ENCODE peak calls at places on chromosome 12, in seven cellular contexts. N is RWPE2; D is astrocyte of the cerebellum; I is ovary; P is CD8-positive, alpha-beta T cell; A is A549; K is GM23338. E is an unnamed sample.

GRCh38 chr12:93237235-93237915 is 140.3 kb upstream of the NUDT4 start:
- DNase-seq in I (no peak), K (no peak), P (no peak), A (no peak), D (no peak), N (no peak), E (no peak)

GRCh38 chr12:96907681-96908163 is 665 bp downstream of the NEDD1 start:
- DNase-seq in N (no peak), P (peak), K (peak), I (peak), D (no peak), A (peak), E (peak)

GRCh38 chr12:14948672-14949071 is 10.3 kb upstream of the ERP27 start:
- DNase-seq in D (peak), I (no peak), K (peak), A (no peak), N (no peak), P (peak), E (no peak)

GRCh38 chr12:30515351-30515750 is 180.3 kb downstream of the IPO8 start:
- DNase-seq in A (no peak), I (no peak), P (no peak), N (no peak), K (peak), D (peak), E (no peak)

GRCh38 chr12:57521475-57522018 is 1.1 kb upstream of the MBD6 start:
- DNase-seq in N (no peak), D (no peak), K (peak), P (peak), A (no peak), I (peak), E (peak)

GRCh38 chr12:15273896-15274295 is 48.4 kb upstream of the PTPRO start:
- DNase-seq in D (no peak), P (no peak), I (no peak), K (no peak), N (no peak), A (no peak), E (no peak)

GRCh38 chr12:60216226-60216625 is 620.4 kb downstream of the SLC16A7 start:
- DNase-seq in D (no peak), N (no peak), A (no peak), K (no peak), I (no peak), P (no peak), E (no peak)

GRCh38 chr12:69900720-69901131 is 75.7 kb downstream of the MYRFL start:
- DNase-seq in I (peak), K (peak), A (peak), N (no peak), P (peak), D (peak), E (peak)

GRCh38 chr12:59595097-59595496 is 732 bp upstream of the SLC16A7 start:
- DNase-seq in I (no peak), N (no peak), P (no peak), K (no peak), D (no peak), A (no peak), E (no peak)

GRCh38 chr12:67759829-67760228 is 111.3 kb downstream of the DYRK2 start:
- DNase-seq in I (no peak), D (no peak), N (no peak), K (no peak), P (no peak), A (no peak), E (no peak)

GRCh38 chr12:88932457-88932856 is 352.2 kb upstream of the KITLG start:
- DNase-seq in P (no peak), N (no peak), A (no peak), D (no peak), I (no peak), K (no peak), E (no peak)

GRCh38 chr12:39329015-39329414 is 113.9 kb downstream of the KIF21A start:
- DNase-seq in D (no peak), P (no peak), N (no peak), K (no peak), A (no peak), I (no peak), E (no peak)

GRCh38 chr12:94150483-94151225 is 2.3 kb downstream of the PLXNC1 start:
- DNase-seq in A (no peak), K (peak), N (no peak), I (peak), D (no peak), P (peak), E (no peak)

GRCh38 chr12:48189331-48190125 is 6.1 kb downstream of the CCDC184 start:
- DNase-seq in I (peak), P (peak), D (peak), A (peak), K (peak), N (no peak), E (peak)

GRCh38 chr12:38704455-38704854 is 200.9 kb downstream of the CPNE8 start:
- DNase-seq in K (no peak), D (no peak), N (no peak), A (no peak), I (no peak), P (no peak), E (no peak)

GRCh38 chr12:75979181-75979580 is 52.4 kb downstream of the PHLDA1 start:
- DNase-seq in I (no peak), P (peak), K (no peak), D (no peak), N (no peak), A (no peak), E (no peak)

GRCh38 chr12:50058743-50059312 is 1.4 kb downstream of the ASIC1 start:
- DNase-seq in P (peak), A (no peak), D (no peak), N (peak), I (no peak), K (no peak), E (no peak)

GRCh38 chr12:2813573-2814185 is 1.2 kb downstream of the ITFG2 start:
- DNase-seq in K (peak), I (no peak), P (peak), N (no peak), A (peak), D (no peak), E (peak)

GRCh38 chr12:5984873-5985272 is 39.8 kb upstream of the ANO2 start:
- DNase-seq in A (no peak), D (no peak), P (no peak), K (no peak), N (no peak), I (no peak), E (no peak)

GRCh38 chr12:79673334-79673733 is 17.4 kb downstream of the PAWR start:
- DNase-seq in A (no peak), N (no peak), I (no peak), P (no peak), K (peak), D (no peak), E (no peak)

GRCh38 chr12:118359541-118359915 is 13.2 kb downstream of the TAOK3 start:
- DNase-seq in D (no peak), P (peak), I (no peak), N (no peak), K (no peak), A (no peak), E (no peak)

GRCh38 chr12:121295123-121295745 is 1.3 kb downstream of the CAMKK2 start:
- DNase-seq in N (no peak), A (peak), D (no peak), I (no peak), P (no peak), K (peak), E (peak)

GRCh38 chr12:49706351-49707126 is 666 bp downstream of the FMNL3 start:
- DNase-seq in K (peak), I (peak), P (peak), N (no peak), D (peak), A (no peak), E (peak)

GRCh38 chr12:97639702-97640101 is 177.1 kb downstream of the RMST start:
- DNase-seq in P (no peak), K (peak), D (no peak), A (no peak), N (no peak), I (no peak), E (no peak)

GRCh38 chr12:121365416-121366062 is 13.3 kb upstream of the ANAPC5 start:
- DNase-seq in K (no peak), A (no peak), P (no peak), D (no peak), N (no peak), I (no peak), E (no peak)

GRCh38 chr12:38919191-38919590 is 13.8 kb upstream of the CPNE8 start:
- DNase-seq in N (no peak), D (no peak), P (no peak), A (no peak), K (no peak), I (no peak), E (no peak)

GRCh38 chr12:51270067-51270846 is at the start of gene SMAGP:
- DNase-seq in D (no peak), N (peak), I (peak), P (peak), K (peak), A (peak), E (peak)

GRCh38 chr12:50839032-50839431 is 3.7 kb upstream of the TMPRSS12 start:
- DNase-seq in A (no peak), D (no peak), K (no peak), I (no peak), N (no peak), P (no peak), E (no peak)

GRCh38 chr12:127619869-127620769 is 646.9 kb upstream of the TMEM132C start:
- DNase-seq in A (no peak), N (no peak), P (no peak), D (no peak), I (no peak), K (peak), E (peak)

GRCh38 chr12:60845696-60846095 is 1249.9 kb downstream of the SLC16A7 start:
- DNase-seq in D (no peak), K (no peak), I (no peak), P (no peak), A (no peak), N (no peak), E (no peak)

GRCh38 chr12:47795814-47796411 is 22.9 kb downstream of the SLC48A1 start:
- DNase-seq in I (no peak), P (no peak), A (no peak), D (no peak), K (no peak), N (no peak), E (no peak)

GRCh38 chr12:66269757-66270383 is 32.4 kb upstream of the HELB start:
- DNase-seq in N (no peak), P (peak), D (peak), K (peak), A (peak), I (no peak), E (no peak)

GRCh38 chr12:66268562-66268961 is 33.7 kb upstream of the HELB start:
- DNase-seq in D (no peak), A (no peak), I (no peak), K (no peak), N (no peak), P (no peak), E (no peak)

GRCh38 chr12:66269142-66269541 is 33.2 kb upstream of the HELB start:
- DNase-seq in P (no peak), I (no peak), D (no peak), A (no peak), N (no peak), K (no peak), E (no peak)

GRCh38 chr12:66272650-66273049 is 29.6 kb upstream of the HELB start:
- DNase-seq in K (peak), P (no peak), A (no peak), I (no peak), D (no peak), N (no peak), E (no peak)

GRCh38 chr12:66270613-66271012 is 31.7 kb upstream of the HELB start:
- DNase-seq in A (no peak), N (no peak), D (no peak), P (no peak), K (no peak), I (no peak), E (no peak)
- TF ChIP-seq CTCF in A (no peak), N (no peak), D (no peak), P (no peak), K (no peak), I (no peak), E (no peak)

GRCh38 chr12:13177373-13177772 is 19.2 kb upstream of the EMP1 start:
- DNase-seq in I (no peak), N (no peak), P (no peak), A (no peak), K (no peak), D (no peak), E (no peak)

GRCh38 chr12:13178568-13179158 is 17.9 kb upstream of the EMP1 start:
- DNase-seq in N (no peak), A (no peak), I (peak), P (no peak), K (no peak), D (no peak), E (no peak)

GRCh38 chr12:13181375-13182070 is 15.0 kb upstream of the EMP1 start:
- DNase-seq in P (no peak), D (no peak), K (no peak), N (no peak), I (no peak), A (no peak), E (no peak)

GRCh38 chr12:13177896-13178295 is 18.6 kb upstream of the EMP1 start:
- DNase-seq in A (no peak), N (no peak), P (no peak), D (no peak), I (no peak), K (no peak), E (no peak)

DNA sequence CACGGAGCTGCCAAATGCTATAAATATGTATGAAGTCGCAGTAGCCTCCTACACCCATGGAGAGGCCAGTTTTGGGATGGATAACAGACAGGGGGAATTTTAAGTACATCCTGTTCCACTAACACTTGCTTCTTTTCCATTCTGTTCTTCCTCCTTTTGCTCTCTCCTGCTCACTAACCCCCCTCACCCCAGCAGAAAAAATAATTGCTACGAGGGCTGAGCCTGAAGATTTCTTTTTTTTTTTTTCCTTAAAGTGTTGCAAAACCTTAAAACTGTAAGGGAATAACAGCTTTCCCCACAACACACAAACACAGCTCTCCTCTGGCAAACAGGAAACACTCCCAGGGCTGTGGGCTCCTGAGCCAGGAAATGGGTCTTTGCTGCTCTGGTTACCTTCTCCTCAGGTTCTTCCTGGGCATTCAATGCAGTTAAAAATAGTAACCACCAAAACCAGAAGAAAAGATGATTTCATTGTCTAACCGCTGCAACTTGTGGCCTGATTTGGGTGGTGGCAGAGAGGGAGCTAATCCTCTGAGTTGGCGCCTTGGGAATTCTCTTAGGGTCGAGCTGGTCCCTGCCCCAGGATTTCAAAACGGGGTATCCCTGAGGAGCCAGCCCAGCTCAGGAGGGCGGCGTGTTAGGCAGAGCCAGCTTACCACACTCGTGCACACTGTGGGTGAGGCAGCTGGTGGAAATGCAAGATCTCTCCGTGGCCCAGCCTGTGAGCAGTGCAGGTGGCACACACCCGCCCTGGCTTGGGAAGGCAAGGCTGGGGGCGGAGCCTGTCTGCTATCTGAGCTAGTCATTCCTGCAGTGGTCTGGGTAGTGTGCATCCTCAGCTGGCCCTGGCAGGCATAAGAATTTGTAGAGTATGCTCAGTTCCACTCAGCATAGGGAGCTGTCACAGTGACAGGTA is 17.1 kb upstream of the EMP1 start:
- DNase-seq in I (peak), K (peak), N (peak), D (no peak), A (peak), P (peak), E (peak)
- H3K4me3 ChIP-seq in I (no peak), K (peak), N (no peak), D (no peak), A (no peak), P (peak), E (peak)

GRCh38 chr12:20946732-20947131 is 136.2 kb downstream of the SLCO1B3 start:
- DNase-seq in K (peak), N (no peak), A (no peak), I (no peak), P (no peak), D (peak), E (peak)
- TF ChIP-seq CTCF in K (peak), N (peak), A (peak), I (no peak), P (no peak), D (peak), E (peak)

GRCh38 chr12:124551268-124552144 is 15.9 kb downstream of the NCOR2 start:
- DNase-seq in I (peak), N (no peak), D (no peak), K (peak), A (no peak), P (no peak), E (peak)

GRCh38 chr12:124547626-124548025 is 19.8 kb downstream of the NCOR2 start:
- DNase-seq in P (no peak), N (no peak), D (no peak), I (no peak), K (no peak), A (no peak), E (no peak)

GRCh38 chr12:124550123-124551089 is 17.0 kb downstream of the NCOR2 start:
- DNase-seq in I (no peak), N (no peak), K (no peak), D (no peak), A (no peak), P (no peak), E (no peak)

GRCh38 chr12:124548854-124549378 is 18.5 kb downstream of the NCOR2 start:
- DNase-seq in N (no peak), K (no peak), A (no peak), I (peak), P (no peak), D (no peak), E (peak)

DNA sequence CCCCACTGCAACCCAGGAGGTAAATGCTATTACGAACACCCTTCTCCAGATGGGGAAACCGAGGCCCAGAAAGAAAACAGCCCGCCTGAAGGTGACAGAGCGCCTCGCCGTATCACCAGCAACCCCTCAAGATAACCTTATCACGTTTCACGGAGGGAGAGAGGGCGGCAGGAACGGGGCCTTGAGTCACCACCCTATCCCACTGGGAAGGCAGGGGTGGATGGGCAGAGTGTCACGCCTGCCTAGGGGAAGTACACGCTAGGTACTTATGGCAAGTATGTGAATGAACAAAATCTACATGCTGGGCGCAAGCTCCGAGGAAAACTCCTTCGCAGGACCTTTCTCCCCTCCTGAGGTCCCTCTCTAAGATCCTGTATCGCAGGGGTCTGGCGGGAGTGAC is 17.8 kb downstream of the NCOR2 start:
- DNase-seq in D (no peak), P (no peak), K (no peak), I (no peak), A (no peak), N (no peak), E (no peak)
- H3K4me3 ChIP-seq in D (no peak), P (no peak), K (no peak), I (no peak), A (no peak), N (no peak), E (peak)

E was measured in WERI-Rb-1.